ENCODE peak calls at places on chromosomes 7 and 10, in five cellular contexts. S is glutamatergic neuron, U is left lung, Q is cardiac fibroblast, X is tibial nerve. B is an unnamed sample.

GRCh38 chr10:132836832-132837540 is 51.0 kb upstream of the NKX6-2 start:
- DNase-seq in S (peak; percentile 62), Q (peak; percentile 43), X (no peak), U (peak; percentile 85), B (peak; percentile 72)

GRCh38 chr10:96310359-96310669 is 6.1 kb downstream of the DNTT start:
- DNase-seq in S (no peak), X (no peak), U (no peak), Q (no peak), B (no peak)

GRCh38 chr10:79048639-79049550 is 19.9 kb upstream of the ZMIZ1 start:
- DNase-seq in X (no peak), U (no peak), Q (no peak), S (peak; percentile 12), B (no peak)

GRCh38 chr7:44530990-44531389 is 10.1 kb downstream of the NPC1L1 start:
- DNase-seq in X (no peak), S (no peak), Q (no peak), U (no peak), B (no peak)

GRCh38 chr10:4588824-4589223 is 237.2 kb upstream of the AKR1E2 start:
- DNase-seq in S (no peak), X (no peak), U (no peak), Q (peak; percentile 34), B (no peak)

GRCh38 chr10:92689663-92690210 is at the start of gene HHEX:
- DNase-seq in U (peak; percentile 95), Q (peak; percentile 58), X (no peak), S (peak; percentile 24), B (no peak)

GRCh38 chr7:141071260-141071854 is 2.5 kb upstream of the TMEM178B start:
- DNase-seq in Q (peak; percentile 22), X (no peak), S (peak; percentile 84), U (peak; percentile 59), B (no peak)

GRCh38 chr7:21999896-22000295 is 54.2 kb upstream of the CDCA7L start:
- DNase-seq in S (no peak), U (no peak), Q (peak; percentile 72), X (no peak), B (no peak)

GRCh38 chr7:121447939-121448338 is 51.8 kb upstream of the FAM3C start:
- DNase-seq in S (no peak), Q (no peak), U (no peak), X (no peak), B (no peak)

GRCh38 chr10:88399240-88399639 is 183.9 kb downstream of the RNLS start:
- DNase-seq in S (no peak), Q (no peak), X (no peak), U (no peak), B (no peak)

GRCh38 chr10:88404133-88404532 is 179.0 kb downstream of the RNLS start:
- DNase-seq in U (no peak), S (no peak), X (no peak), Q (no peak), B (no peak)

DNA sequence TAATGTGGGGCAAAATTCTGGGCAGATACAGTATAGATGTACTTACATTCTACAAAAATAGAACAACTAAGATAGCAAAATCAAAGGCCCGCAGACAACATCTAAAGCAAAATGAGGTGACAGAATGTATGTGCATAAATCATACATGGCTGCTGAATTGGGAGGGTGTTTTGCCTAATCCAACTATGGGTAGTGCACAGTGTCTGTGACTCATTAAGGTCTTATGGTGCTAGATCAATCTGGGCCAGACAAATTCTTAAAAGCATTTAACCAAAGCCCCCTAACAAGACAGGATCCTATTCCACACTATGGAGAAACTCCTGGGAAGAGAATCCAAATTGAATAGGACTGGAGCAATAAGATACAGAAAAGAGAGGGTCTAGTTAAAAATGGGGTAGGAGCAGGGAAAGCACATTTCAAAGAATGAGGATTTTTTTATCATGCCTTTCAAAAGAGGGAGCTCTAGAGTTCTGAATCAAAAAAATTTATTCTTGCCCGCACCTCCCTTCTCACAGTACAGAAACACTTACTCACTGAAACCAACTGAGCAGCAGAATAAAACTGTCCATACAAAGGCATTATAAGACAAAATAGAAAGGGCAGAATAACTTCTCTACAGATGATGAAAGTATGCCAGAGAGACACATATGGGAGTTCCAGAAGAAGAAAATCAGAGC is 181.3 kb downstream of the RNLS start:
- DNase-seq in X (no peak), U (no peak), S (no peak), Q (peak; percentile 60), B (no peak)
- TF ChIP-seq CTCF in X (peak; percentile 31), U (peak; percentile 19), S (no peak), Q (peak; percentile 37), B (no peak)

DNA sequence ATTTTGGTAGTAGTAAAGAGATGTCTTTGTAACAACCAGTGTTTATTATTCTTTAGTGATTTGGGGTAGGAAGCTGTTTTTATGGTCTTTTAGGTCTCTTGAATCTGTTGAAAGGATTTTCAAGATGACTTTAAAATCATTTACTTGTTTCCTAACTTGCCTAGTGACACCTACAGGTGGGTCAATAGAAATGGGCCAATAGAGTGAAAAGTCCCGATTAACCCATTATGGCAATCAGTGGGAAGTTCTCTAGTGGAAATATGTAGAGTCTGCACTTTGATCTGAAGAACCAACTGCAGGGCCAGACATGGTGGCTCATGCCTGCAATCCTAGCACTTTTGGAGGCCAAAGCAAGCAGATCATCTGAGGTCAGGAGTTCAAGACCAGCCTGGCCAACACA is 374.7 kb upstream of the BMPER start:
- DNase-seq in X (no peak), U (no peak), S (no peak), Q (no peak), B (no peak)
- TF ChIP-seq CTCF in X (no peak), U (no peak), S (no peak), Q (no peak), B (no peak)

DNA sequence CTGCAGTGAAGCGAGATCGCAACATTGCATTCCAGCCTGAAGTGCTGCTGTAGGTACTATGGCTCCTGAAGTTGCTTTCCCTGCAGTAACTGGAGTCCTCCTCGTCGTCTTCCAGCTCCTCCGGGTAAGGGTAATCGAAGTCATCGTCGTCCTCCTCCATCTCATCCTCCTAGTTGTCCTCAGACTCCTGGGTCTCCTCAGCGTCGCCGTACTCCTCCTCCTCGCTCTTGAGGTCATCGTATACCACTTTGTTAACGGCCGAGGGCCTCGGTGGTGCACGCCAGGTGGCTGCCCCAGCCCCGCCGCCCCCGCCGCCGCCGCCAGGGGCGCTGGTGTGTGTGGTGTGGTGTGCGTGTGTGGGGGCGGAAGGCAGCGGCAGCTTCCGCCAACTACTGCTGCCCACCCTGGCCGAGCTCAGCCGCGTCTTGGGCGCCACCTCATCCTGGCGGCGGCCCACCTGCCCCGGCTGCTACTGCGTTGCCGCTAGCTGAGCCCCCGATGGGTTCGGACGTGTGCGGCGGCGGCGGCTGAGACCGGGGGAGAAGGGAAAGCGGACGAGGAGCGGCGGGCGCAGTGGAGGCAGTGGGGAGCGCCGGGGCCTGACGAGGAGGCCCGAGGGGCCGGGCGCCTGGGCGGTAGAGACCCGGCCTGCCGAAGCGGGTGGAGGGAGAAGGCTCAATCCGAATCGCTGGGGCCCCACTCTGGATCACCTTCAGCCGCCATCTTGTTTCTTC is 11.8 kb upstream of the ACBD5 start:
- DNase-seq in Q (peak; percentile 58), X (no peak), S (peak; percentile 75), U (peak; percentile 96), B (no peak)
- TF ChIP-seq CTCF in Q (peak; percentile 18), X (peak; percentile 57), S (peak; percentile 88), U (peak; percentile 76), B (peak; percentile 64)

GRCh38 chr7:99839560-99840011 is 11.8 kb downstream of the CYP3A43 start:
- DNase-seq in S (no peak), X (no peak), Q (no peak), U (no peak), B (no peak)

GRCh38 chr7:99840136-99840869 is 12.5 kb downstream of the CYP3A43 start:
- DNase-seq in U (no peak), S (no peak), X (no peak), Q (no peak), B (no peak)

GRCh38 chr7:99835189-99835588 is 7.4 kb downstream of the CYP3A43 start:
- DNase-seq in X (no peak), S (no peak), U (no peak), Q (no peak), B (no peak)

GRCh38 chr7:99834382-99834781 is 6.6 kb downstream of the CYP3A43 start:
- DNase-seq in X (no peak), Q (no peak), U (no peak), S (no peak), B (no peak)

GRCh38 chr7:99837649-99838361 is 10.0 kb downstream of the CYP3A43 start:
- DNase-seq in Q (peak; percentile 15), U (no peak), S (no peak), X (no peak), B (no peak)
- TF ChIP-seq CTCF in Q (no peak), U (peak; percentile 9), S (no peak), X (no peak), B (no peak)